ENCODE peak calls at places on chromosomes 1 and 21, in eight cellular contexts. O is NCI-H1092 treated with DMSO at 0.1 percent for 48 hours, S is right cardiac atrium, E is posterior cingulate gyrus, B is spleen, Y is activated gamma-delta T cell treated with Interleukin-2 at 50 U/mL for 16 hours, K is uterus, H is IMR-90. T is an unnamed sample.

GRCh38 chr1:207885129-207886032 is 25.5 kb downstream of the CD34 start:
- DNase-seq in O (peak; percentile 83), S (peak; percentile 92), E (peak; percentile 97), B (peak; percentile 92), Y (peak; percentile 66), K (peak; percentile 86), H (peak; percentile 83), T (peak; percentile 62)

GRCh38 chr1:165543651-165544452 is at the start of gene LRRC52:
- DNase-seq in O (peak; percentile 89), S (peak; percentile 91), E (peak; percentile 90), B (no peak), Y (no peak), K (no peak), H (no peak), T (no peak)

GRCh38 chr1:27033059-27033746 is 20.6 kb upstream of the TENT5B start:
- DNase-seq in O (no peak), S (no peak), E (no peak), B (no peak), Y (no peak), K (no peak), H (no peak), T (no peak)

GRCh38 chr1:81803423-81804103 is 2.8 kb downstream of the ADGRL2 start:
- DNase-seq in O (no peak), S (no peak), E (no peak), B (no peak), Y (no peak), K (no peak), H (peak; percentile 2), T (no peak)

GRCh38 chr1:16250547-16251251 is 13.7 kb upstream of the CPLANE2 start:
- DNase-seq in O (no peak), S (no peak), E (no peak), B (no peak), Y (no peak), K (no peak), H (peak; percentile 57), T (no peak)

GRCh38 chr1:230326971-230327891 is 98.9 kb downstream of the PGBD5 start:
- DNase-seq in O (no peak), S (peak; percentile 60), E (no peak), B (peak; percentile 62), Y (no peak), K (no peak), H (no peak), T (no peak)

GRCh38 chr1:153081736-153082135 is 10.3 kb upstream of the SPRR2B start:
- DNase-seq in O (no peak), S (no peak), E (no peak), B (no peak), Y (no peak), K (no peak), H (no peak), T (no peak)

GRCh38 chr21:29164330-29164942 is 34.0 kb downstream of the MAP3K7CL start:
- DNase-seq in O (peak; percentile 27), S (no peak), E (no peak), B (no peak), Y (no peak), K (no peak), H (peak; percentile 91), T (no peak)

GRCh38 chr1:205015241-205015640 is 27.8 kb upstream of the CNTN2 start:
- DNase-seq in O (no peak), S (no peak), E (no peak), B (no peak), Y (no peak), K (no peak), H (no peak), T (no peak)

GRCh38 chr1:118223426-118223825 is 38.4 kb upstream of the SPAG17 start:
- DNase-seq in O (peak; percentile 4), S (no peak), E (no peak), B (no peak), Y (no peak), K (no peak), H (no peak), T (no peak)

GRCh38 chr1:8571200-8571984 is 246.0 kb downstream of the RERE start:
- DNase-seq in O (peak; percentile 71), S (no peak), E (no peak), B (no peak), Y (no peak), K (no peak), H (peak; percentile 69), T (no peak)

GRCh38 chr1:201490708-201491131 is 16.2 kb downstream of the CSRP1 start:
- DNase-seq in O (no peak), S (no peak), E (no peak), B (no peak), Y (no peak), K (no peak), H (no peak), T (no peak)

T was measured in immature natural killer cell.